ENCODE peak calls at places on chromosomes 13 and 19, in ten cellular contexts. Y, X, S, G, A, B, M, H, R and F are unnamed samples.

GRCh38 chr19:1408300-1409203 is 1.2 kb downstream of the DAZAP1 start:
- DNase-seq in Y (peak), X (peak), S (peak), G (peak), A (no peak), B (no peak), M (peak), H (peak), R (peak), F (no peak)

GRCh38 chr13:44052843-44053607 is 173.3 kb downstream of the LACC1 start:
- DNase-seq in Y (no peak), X (peak), S (peak), G (no peak), A (no peak), B (no peak), M (no peak), H (no peak), R (peak), F (no peak)

GRCh38 chr19:47102561-47103135 is 10.9 kb downstream of the ZC3H4 start:
- DNase-seq in Y (no peak), X (no peak), S (no peak), G (no peak), A (no peak), B (peak), M (no peak), H (no peak), R (no peak), F (no peak)

GRCh38 chr19:6632002-6632621 is 37.8 kb downstream of the TNFSF14 start:
- DNase-seq in Y (peak), X (peak), S (peak), G (peak), A (peak), B (peak), M (no peak), H (peak), R (peak), F (peak)

GRCh38 chr19:40954573-40954972 is 36.5 kb upstream of the CYP2B6 start:
- DNase-seq in Y (no peak), X (peak), S (peak), G (no peak), A (no peak), B (no peak), M (no peak), H (no peak), R (no peak), F (no peak)

GRCh38 chr13:53782400-53783030 is 753.9 kb downstream of the OLFM4 start:
- DNase-seq in Y (no peak), X (peak), S (peak), G (peak), A (no peak), B (peak), M (no peak), H (peak), R (peak), F (no peak)

GRCh38 chr19:10533656-10534386 is 9.9 kb upstream of the ATG4D start:
- DNase-seq in Y (no peak), X (no peak), S (peak), G (no peak), A (no peak), B (no peak), M (no peak), H (no peak), R (peak), F (no peak)

GRCh38 chr19:36113895-36114762 is 546 bp downstream of the POLR2I start:
- DNase-seq in Y (no peak), X (peak), S (peak), G (peak), A (peak), B (no peak), M (peak), H (no peak), R (peak), F (no peak)

GRCh38 chr13:113162783-113163685 is 4.6 kb downstream of the PROZ start:
- DNase-seq in Y (no peak), X (no peak), S (no peak), G (no peak), A (no peak), B (no peak), M (no peak), H (no peak), R (no peak), F (no peak)

GRCh38 chr19:9913237-9914000 is 22.9 kb downstream of the OLFM2 start:
- DNase-seq in Y (no peak), X (peak), S (no peak), G (no peak), A (no peak), B (no peak), M (no peak), H (no peak), R (no peak), F (no peak)

GRCh38 chr13:25153736-25154135 is 18.4 kb downstream of the AMER2 start:
- DNase-seq in Y (no peak), X (no peak), S (no peak), G (no peak), A (no peak), B (no peak), M (no peak), H (no peak), R (no peak), F (no peak)

GRCh38 chr13:73717632-73718031 is 416.6 kb downstream of the KLF12 start:
- DNase-seq in Y (no peak), X (no peak), S (peak), G (no peak), A (no peak), B (peak), M (no peak), H (no peak), R (peak), F (no peak)

GRCh38 chr19:56837492-56837891 is 3.0 kb downstream of the PEG3 start:
- DNase-seq in Y (no peak), X (no peak), S (no peak), G (peak), A (peak), B (no peak), M (peak), H (no peak), R (no peak), F (peak)

GRCh38 chr13:64591981-64592380 is 2638.2 kb downstream of the PCDH9 start:
- DNase-seq in Y (no peak), X (no peak), S (peak), G (no peak), A (no peak), B (no peak), M (no peak), H (no peak), R (peak), F (no peak)

GRCh38 chr13:48504606-48505369 is 28.1 kb downstream of the RCBTB2 start:
- DNase-seq in Y (no peak), X (no peak), S (no peak), G (no peak), A (no peak), B (no peak), M (no peak), H (no peak), R (no peak), F (no peak)

GRCh38 chr13:108895220-108895704 is 265.9 kb downstream of the MYO16 start:
- DNase-seq in Y (no peak), X (no peak), S (peak), G (no peak), A (no peak), B (peak), M (no peak), H (no peak), R (peak), F (no peak)

GRCh38 chr19:14467816-14468215 is 7.3 kb downstream of the PTGER1 start:
- DNase-seq in Y (no peak), X (no peak), S (no peak), G (no peak), A (no peak), B (no peak), M (no peak), H (no peak), R (no peak), F (no peak)

GRCh38 chr13:81283561-81283960 is 942.6 kb upstream of the SPRY2 start:
- DNase-seq in Y (no peak), X (no peak), S (no peak), G (no peak), A (no peak), B (no peak), M (no peak), H (no peak), R (no peak), F (no peak)

GRCh38 chr19:10915511-10916091 is 12.8 kb downstream of the YIPF2 start:
- DNase-seq in Y (no peak), X (no peak), S (peak), G (no peak), A (no peak), B (no peak), M (no peak), H (no peak), R (peak), F (no peak)

GRCh38 chr13:27044837-27045570 is 126.6 kb downstream of the USP12 start:
- DNase-seq in Y (peak), X (no peak), S (no peak), G (no peak), A (no peak), B (no peak), M (no peak), H (no peak), R (no peak), F (no peak)

GRCh38 chr13:80237646-80238045 is 103.3 kb downstream of the SPRY2 start:
- DNase-seq in Y (no peak), X (no peak), S (peak), G (no peak), A (no peak), B (no peak), M (no peak), H (no peak), R (peak), F (no peak)

GRCh38 chr19:38082256-38083118 is 141.5 kb downstream of the DPF1 start:
- DNase-seq in Y (no peak), X (no peak), S (no peak), G (no peak), A (no peak), B (no peak), M (no peak), H (no peak), R (no peak), F (no peak)

GRCh38 chr13:34803756-34804155 is 138.3 kb upstream of the NBEA start:
- DNase-seq in Y (no peak), X (no peak), S (no peak), G (no peak), A (no peak), B (no peak), M (no peak), H (no peak), R (no peak), F (no peak)

GRCh38 chr13:21690955-21691354 is 20.1 kb downstream of the FGF9 start:
- DNase-seq in Y (no peak), X (no peak), S (no peak), G (no peak), A (no peak), B (no peak), M (no peak), H (no peak), R (no peak), F (no peak)

GRCh38 chr13:39531646-39532045 is 71.3 kb downstream of the LHFPL6 start:
- DNase-seq in Y (no peak), X (no peak), S (peak), G (no peak), A (no peak), B (no peak), M (no peak), H (no peak), R (peak), F (no peak)

GRCh38 chr19:35940078-35940775 is 4.1 kb downstream of the LRFN3 start:
- DNase-seq in Y (no peak), X (no peak), S (no peak), G (no peak), A (no peak), B (no peak), M (no peak), H (no peak), R (no peak), F (no peak)

GRCh38 chr19:3572855-3573161 is at the start of gene HMG20B:
- DNase-seq in Y (no peak), X (no peak), S (no peak), G (no peak), A (no peak), B (no peak), M (no peak), H (no peak), R (no peak), F (no peak)

GRCh38 chr19:42277821-42278809 is 9.1 kb downstream of the CIC start:
- DNase-seq in Y (no peak), X (no peak), S (peak), G (peak), A (peak), B (no peak), M (peak), H (no peak), R (peak), F (no peak)

GRCh38 chr19:18009412-18010066 is 1.6 kb downstream of the ARRDC2 start:
- DNase-seq in Y (no peak), X (no peak), S (peak), G (no peak), A (no peak), B (no peak), M (no peak), H (no peak), R (no peak), F (no peak)

GRCh38 chr19:40778865-40779284 is 828 bp downstream of the RAB4B start:
- DNase-seq in Y (no peak), X (no peak), S (no peak), G (no peak), A (no peak), B (no peak), M (no peak), H (no peak), R (no peak), F (no peak)

GRCh38 chr13:72651196-72651595 is 76.2 kb downstream of the MZT1 start:
- DNase-seq in Y (no peak), X (no peak), S (peak), G (no peak), A (no peak), B (no peak), M (no peak), H (no peak), R (no peak), F (no peak)

GRCh38 chr13:98972627-98973026 is 5.2 kb downstream of the DOCK9 start:
- DNase-seq in Y (no peak), X (no peak), S (peak), G (no peak), A (no peak), B (peak), M (no peak), H (no peak), R (peak), F (no peak)

GRCh38 chr19:5787554-5788182 is 3.1 kb upstream of the PRR22 start:
- DNase-seq in Y (no peak), X (no peak), S (no peak), G (no peak), A (no peak), B (no peak), M (no peak), H (no peak), R (no peak), F (no peak)

GRCh38 chr13:44498969-44499368 is 77.2 kb downstream of the TSC22D1 start:
- DNase-seq in Y (no peak), X (no peak), S (no peak), G (no peak), A (no peak), B (no peak), M (no peak), H (no peak), R (no peak), F (no peak)

GRCh38 chr13:110819203-110820014 is 95.5 kb downstream of the ANKRD10 start:
- DNase-seq in Y (peak), X (peak), S (peak), G (peak), A (peak), B (peak), M (peak), H (peak), R (peak), F (peak)

GRCh38 chr13:107324416-107325204 is 756.7 kb upstream of the ARGLU1 start:
- DNase-seq in Y (no peak), X (no peak), S (no peak), G (no peak), A (no peak), B (no peak), M (no peak), H (no peak), R (no peak), F (no peak)

GRCh38 chr19:39156230-39156890 is 30.8 kb downstream of the PAK4 start:
- DNase-seq in Y (no peak), X (no peak), S (peak), G (no peak), A (no peak), B (no peak), M (no peak), H (no peak), R (no peak), F (no peak)

GRCh38 chr13:113410472-113411201 is 42.7 kb downstream of the ADPRHL1 start:
- DNase-seq in Y (no peak), X (no peak), S (peak), G (no peak), A (no peak), B (peak), M (no peak), H (no peak), R (peak), F (no peak)

GRCh38 chr13:29369060-29369743 is 226.3 kb downstream of the SLC7A1 start:
- DNase-seq in Y (no peak), X (peak), S (peak), G (no peak), A (no peak), B (peak), M (no peak), H (no peak), R (peak), F (no peak)
- TF ChIP-seq CTCF in Y (peak), X (peak), S (peak), G (peak), A (no peak), B (peak), M (no peak), H (peak), R (peak), F (no peak)

DNA sequence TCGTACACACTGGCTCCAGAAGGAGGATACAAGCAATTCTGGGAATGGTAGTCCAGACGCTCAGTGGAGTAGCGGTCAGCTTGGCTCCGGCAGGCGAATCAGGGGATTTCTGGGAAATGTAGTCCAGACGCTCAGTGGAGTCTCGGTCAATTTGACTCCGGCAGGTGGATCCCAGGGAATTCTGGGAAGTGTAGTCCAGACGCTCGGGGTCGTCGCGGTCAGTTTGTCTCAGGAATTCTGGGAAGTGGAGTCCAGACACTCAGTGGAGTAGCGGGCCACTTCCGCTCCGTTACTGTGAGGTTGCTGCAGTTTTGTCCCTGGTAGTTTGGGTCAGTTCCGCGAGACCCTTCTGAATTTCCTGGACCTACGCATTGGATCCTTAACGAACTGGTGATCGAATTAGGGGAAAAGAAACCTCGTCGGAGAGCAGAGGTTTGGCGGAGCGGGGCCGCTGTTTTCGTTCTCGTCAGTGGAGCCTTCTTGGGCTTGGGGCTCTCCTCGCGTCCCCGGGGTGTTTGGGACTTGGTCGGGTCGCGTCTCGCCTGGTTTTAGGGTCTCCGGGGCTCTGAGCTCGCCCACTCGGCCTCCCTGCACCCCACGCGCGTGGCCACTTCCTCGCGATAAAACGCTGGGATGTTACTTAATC is at the start of gene ZNF225:
- DNase-seq in Y (peak), X (peak), S (peak), G (peak), A (peak), B (peak), M (peak), H (peak), R (peak), F (peak)
- TF ChIP-seq CTCF in Y (no peak), X (no peak), S (no peak), G (no peak), A (no peak), B (peak), M (no peak), H (no peak), R (no peak), F (no peak)

GRCh38 chr13:31044658-31045620 is 112.5 kb downstream of the TEX26 start:
- DNase-seq in Y (no peak), X (no peak), S (no peak), G (no peak), A (peak), B (no peak), M (no peak), H (no peak), R (no peak), F (no peak)
- TF ChIP-seq CTCF in Y (peak), X (no peak), S (no peak), G (no peak), A (no peak), B (no peak), M (no peak), H (no peak), R (peak), F (no peak)

DNA sequence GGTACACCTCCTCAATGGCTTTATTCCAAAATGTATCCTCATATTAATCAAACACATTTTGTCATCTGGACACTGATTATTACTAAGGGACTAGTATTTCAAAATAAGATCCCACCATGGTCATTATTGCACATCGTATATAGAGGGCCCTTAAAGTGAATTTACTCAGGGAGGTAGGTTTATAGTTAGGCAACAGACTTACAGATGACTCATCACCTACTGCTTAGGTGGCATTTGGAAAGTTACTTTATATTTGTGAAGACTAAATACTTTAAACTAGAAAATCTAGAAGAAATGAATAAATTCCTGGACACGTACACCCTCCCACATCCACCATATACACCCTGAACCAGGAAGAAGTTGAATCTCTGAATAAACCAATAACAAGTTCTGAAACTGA is 353.0 kb downstream of the KCTD12 start:
- DNase-seq in Y (no peak), X (no peak), S (peak), G (no peak), A (no peak), B (no peak), M (no peak), H (no peak), R (no peak), F (no peak)
- TF ChIP-seq CTCF in Y (no peak), X (no peak), S (no peak), G (no peak), A (no peak), B (no peak), M (no peak), H (no peak), R (no peak), F (no peak)

GRCh38 chr19:44741258-44741731 is 7.2 kb upstream of the BCL3 start:
- DNase-seq in Y (no peak), X (no peak), S (peak), G (peak), A (no peak), B (no peak), M (peak), H (no peak), R (no peak), F (no peak)

GRCh38 chr19:44738161-44738535 is 10.4 kb upstream of the BCL3 start:
- DNase-seq in Y (no peak), X (no peak), S (no peak), G (no peak), A (no peak), B (no peak), M (no peak), H (no peak), R (no peak), F (no peak)

GRCh38 chr19:44741841-44742352 is 6.6 kb upstream of the BCL3 start:
- DNase-seq in Y (no peak), X (no peak), S (peak), G (peak), A (peak), B (peak), M (peak), H (no peak), R (peak), F (peak)

GRCh38 chr19:44738603-44739585 is 9.6 kb upstream of the BCL3 start:
- DNase-seq in Y (no peak), X (no peak), S (peak), G (no peak), A (no peak), B (no peak), M (peak), H (peak), R (no peak), F (no peak)

DNA sequence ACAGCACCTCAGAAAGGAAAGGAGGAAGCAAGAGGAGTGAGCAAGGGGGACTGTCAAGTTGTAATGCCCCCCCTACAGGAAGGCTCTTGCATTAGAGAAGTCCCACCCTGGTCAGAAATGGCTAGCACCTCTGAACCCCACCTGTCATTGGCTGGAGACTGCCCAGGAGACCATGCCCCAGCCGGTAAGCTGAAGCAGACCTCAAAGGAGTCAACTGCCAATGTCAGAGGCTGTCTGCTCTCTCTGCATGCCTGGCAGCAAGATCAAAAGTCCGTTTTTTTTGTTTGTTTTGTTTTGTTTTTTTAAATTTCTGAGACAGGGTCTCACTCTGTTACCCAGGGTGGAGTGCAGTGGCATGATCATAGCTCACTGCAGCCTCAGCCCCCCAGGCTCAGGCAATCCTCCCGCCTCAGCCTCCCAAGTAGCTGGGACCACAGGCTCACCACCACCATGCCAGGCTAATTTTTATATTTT is 8.1 kb upstream of the BCL3 start:
- DNase-seq in Y (no peak), X (no peak), S (no peak), G (no peak), A (no peak), B (no peak), M (no peak), H (peak), R (no peak), F (no peak)
- TF ChIP-seq CTCF in Y (peak), X (no peak), S (no peak), G (no peak), A (no peak), B (peak), M (no peak), H (peak), R (peak), F (no peak)